ENCODE peak calls at places on chromosomes 4 and X, in eight cellular contexts. T is progenitor cell of endocrine pancreas; Q is activated naive CD8-positive, alpha-beta T cell treated with anti-CD3 and anti-CD28 coated beads, Interleukin-2, amount 10 ng/mL, durations not matched to agents 7 days and 5 days; G is nucleus accumbens; U is thoracic aorta; Z is mucosa of gallbladder; E is RCC 7860; Y is foreskin fibroblast. W is an unnamed sample.

GRCh38 chr4:147924604-147925412 is 192.9 kb downstream of the ARHGAP10 start:
- DNase-seq in E (no peak), U (no peak), Z (peak; percentile 19), Y (no peak), Q (no peak), T (no peak), G (no peak), W (peak; percentile 35)

GRCh38 chrX:97446298-97446882 is 562.7 kb downstream of the RPA4 start:
- DNase-seq in G (no peak), E (no peak), Z (no peak), Y (no peak), T (no peak), Q (no peak), U (no peak), W (no peak)

GRCh38 chr4:186942745-186943606 is 219.3 kb upstream of the FAT1 start:
- DNase-seq in E (no peak), Q (no peak), Z (no peak), Y (no peak), G (no peak), U (no peak), T (no peak), W (peak; percentile 42)

GRCh38 chr4:70313736-70314135 is 21.0 kb upstream of the CABS1 start:
- DNase-seq in Y (no peak), Z (no peak), T (no peak), U (no peak), G (no peak), E (no peak), Q (no peak), W (no peak)

GRCh38 chr4:79585330-79585729 is 177.3 kb upstream of the GK2 start:
- DNase-seq in E (no peak), U (no peak), Q (no peak), Z (no peak), Y (no peak), G (no peak), T (no peak), W (no peak)

GRCh38 chrX:97504435-97504834 is 620.7 kb downstream of the RPA4 start:
- DNase-seq in U (no peak), Q (no peak), Z (no peak), E (no peak), G (no peak), T (no peak), Y (no peak), W (no peak)

GRCh38 chrX:2266445-2267349 is 234.1 kb downstream of the DHRSX start:
- DNase-seq in G (no peak), U (no peak), E (no peak), T (no peak), Q (no peak), Y (no peak), Z (no peak), W (no peak)

GRCh38 chrX:123610915-123611314 is 121.9 kb downstream of the THOC2 start:
- DNase-seq in Q (no peak), U (no peak), G (no peak), Y (no peak), T (no peak), Z (no peak), E (no peak), W (no peak)

GRCh38 chrX:16743604-16744325 is 24.4 kb downstream of the SYAP1 start:
- DNase-seq in T (no peak), Z (no peak), Y (peak; percentile 58), E (peak; percentile 82), Q (no peak), U (no peak), G (no peak), W (no peak)

GRCh38 chrX:95907081-95907480 is 777.6 kb upstream of the DIAPH2 start:
- DNase-seq in Y (no peak), Z (no peak), G (no peak), E (no peak), Q (no peak), T (no peak), U (no peak), W (no peak)

GRCh38 chr4:148376151-148376550 is 66.1 kb downstream of the NR3C2 start:
- DNase-seq in Z (peak; percentile 78), U (no peak), Y (no peak), Q (no peak), G (no peak), T (no peak), E (no peak), W (peak; percentile 82)

GRCh38 chrX:150269613-150270254 is 93.4 kb upstream of the MAMLD1 start:
- DNase-seq in U (no peak), E (peak; percentile 80), Q (no peak), Y (no peak), T (peak; percentile 27), Z (peak; percentile 53), G (no peak), W (peak; percentile 75)

GRCh38 chr4:166460769-166461550 is 587.9 kb downstream of the TLL1 start:
- DNase-seq in E (no peak), T (no peak), Y (peak; percentile 21), U (no peak), G (no peak), Q (no peak), Z (no peak), W (no peak)

GRCh38 chr4:94533405-94534223 is 81.9 kb downstream of the PDLIM5 start:
- DNase-seq in E (no peak), Q (no peak), Y (no peak), G (no peak), T (no peak), U (no peak), Z (no peak), W (no peak)

GRCh38 chr4:176849076-176849475 is 56.4 kb upstream of the VEGFC start:
- DNase-seq in U (no peak), Q (no peak), G (no peak), E (no peak), T (no peak), Z (no peak), Y (peak; percentile 46), W (no peak)

GRCh38 chr4:100314057-100314456 is 123.8 kb upstream of the DDIT4L start:
- DNase-seq in Y (no peak), U (no peak), Q (no peak), Z (no peak), E (no peak), T (no peak), G (no peak), W (no peak)

GRCh38 chr4:138696058-138696457 is 319.5 kb upstream of the NOCT start:
- DNase-seq in G (no peak), Z (no peak), Q (no peak), T (no peak), Y (no peak), U (no peak), E (no peak), W (no peak)

GRCh38 chr4:152106113-152106763 is 345.4 kb upstream of the GATB start:
- DNase-seq in E (peak; percentile 89), T (no peak), Y (peak; percentile 88), G (peak; percentile 18), U (peak; percentile 74), Z (peak; percentile 80), Q (no peak), W (peak; percentile 24)

GRCh38 chr4:153153339-153153851 is 50.8 kb upstream of the TRIM2 start:
- DNase-seq in Z (peak; percentile 40), Q (peak; percentile 71), E (no peak), Y (peak; percentile 27), T (peak; percentile 41), U (no peak), G (no peak), W (peak; percentile 39)

GRCh38 chrX:148501121-148502066 is 977 bp downstream of the AFF2 start:
- DNase-seq in U (no peak), Q (peak; percentile 42), E (no peak), Y (no peak), Z (no peak), G (no peak), T (peak; percentile 15), W (no peak)

GRCh38 chrX:49282647-49283011 is 13.0 kb downstream of the PPP1R3F start:
- DNase-seq in E (no peak), G (no peak), U (no peak), Q (no peak), T (no peak), Z (no peak), Y (peak; percentile 11), W (peak; percentile 8)

GRCh38 chr4:26191353-26191752 is 129.5 kb upstream of the RBPJ start:
- DNase-seq in Z (peak; percentile 52), U (no peak), Y (no peak), E (peak; percentile 33), G (no peak), T (no peak), Q (no peak), W (peak; percentile 26)

GRCh38 chrX:155865193-155865592 is 16.0 kb upstream of the VAMP7 start:
- DNase-seq in U (no peak), Q (no peak), G (no peak), Y (no peak), Z (no peak), E (no peak), T (no peak), W (no peak)